ENCODE peak calls at places on chromosomes 2 and 18, in four cellular contexts. V is mesenchymal stem cell, G is OCI-LY7, B is HepG2. C is an unnamed sample.

GRCh38 chr2:33777791-33778190 is 178.7 kb upstream of the FAM98A start:
- DNase-seq in V (no peak), G (no peak), B (no peak), C (no peak)

GRCh38 chr18:6929370-6930102 is 188.1 kb downstream of the LAMA1 start:
- DNase-seq in V (no peak), G (no peak), B (no peak), C (no peak)

GRCh38 chr2:64276417-64277095 is 132.3 kb upstream of the PELI1 start:
- DNase-seq in V (no peak), G (no peak), B (no peak), C (no peak)

GRCh38 chr2:180707867-180708205 is 272.6 kb upstream of the UBE2E3 start:
- DNase-seq in V (peak; percentile 84), G (no peak), B (peak; percentile 4), C (no peak)

GRCh38 chr18:32405588-32405987 is 65.1 kb downstream of the GAREM1 start:
- DNase-seq in V (no peak), G (no peak), B (no peak), C (no peak)

GRCh38 chr2:189402932-189403331 is 38.3 kb upstream of the WDR75 start:
- DNase-seq in V (peak; percentile 37), G (no peak), B (no peak), C (no peak)

GRCh38 chr18:37567061-37567993 is 1.7 kb upstream of the CELF4 start:
- DNase-seq in V (no peak), G (no peak), B (no peak), C (no peak)

GRCh38 chr2:33246432-33246831 is 230.0 kb upstream of the RASGRP3 start:
- DNase-seq in V (no peak), G (no peak), B (no peak), C (no peak)

GRCh38 chr2:38145226-38145625 is 69.3 kb upstream of the CYP1B1 start:
- DNase-seq in V (peak; percentile 35), G (no peak), B (no peak), C (no peak)

GRCh38 chr2:157895531-157895930 is 19.4 kb upstream of the ACVR1 start:
- DNase-seq in V (no peak), G (no peak), B (no peak), C (no peak)

GRCh38 chr2:240131296-240131695 is 4.8 kb downstream of the COPS9 start:
- DNase-seq in V (no peak), G (no peak), B (no peak), C (no peak)

GRCh38 chr2:187617120-187617519 is 62.9 kb upstream of the TFPI start:
- DNase-seq in V (no peak), G (no peak), B (no peak), C (no peak)

GRCh38 chr2:199015072-199015471 is 442.7 kb downstream of the SATB2 start:
- DNase-seq in V (no peak), G (no peak), B (no peak), C (no peak)

GRCh38 chr18:77071061-77071460 is 61.5 kb downstream of the MBP start:
- DNase-seq in V (no peak), G (no peak), B (no peak), C (no peak)

GRCh38 chr18:76593838-76594237 is 98.8 kb upstream of the ZNF516 start:
- DNase-seq in V (no peak), G (no peak), B (no peak), C (no peak)

GRCh38 chr2:67561411-67561965 is 164.4 kb downstream of the ETAA1 start:
- DNase-seq in V (peak; percentile 80), G (no peak), B (no peak), C (no peak)

GRCh38 chr2:54471221-54471711 is 15.1 kb downstream of the SPTBN1 start:
- DNase-seq in V (peak; percentile 81), G (peak; percentile 45), B (peak; percentile 90), C (no peak)

GRCh38 chr2:31234690-31235503 is 945 bp downstream of the EHD3 start:
- DNase-seq in V (peak; percentile 14), G (no peak), B (no peak), C (no peak)

GRCh38 chr2:215369191-215369760 is 57.4 kb downstream of the ATIC start:
- DNase-seq in V (no peak), G (no peak), B (no peak), C (no peak)

GRCh38 chr18:45449761-45450227 is 165.5 kb upstream of the SLC14A2 start:
- DNase-seq in V (no peak), G (no peak), B (no peak), C (peak; percentile 69)

GRCh38 chr18:26419746-26420145 is 128.6 kb downstream of the KCTD1 start:
- DNase-seq in V (no peak), G (no peak), B (no peak), C (no peak)

GRCh38 chr2:1814616-1815015 is 70.3 kb upstream of the PXDN start:
- DNase-seq in V (no peak), G (no peak), B (no peak), C (no peak)

GRCh38 chr18:23890589-23890988 is 124.0 kb upstream of the TTC39C start:
- DNase-seq in V (no peak), G (no peak), B (no peak), C (no peak)

GRCh38 chr18:48910972-48911545 is 39.7 kb downstream of the SMAD7 start:
- DNase-seq in V (no peak), G (no peak), B (no peak), C (no peak)

GRCh38 chr2:68237404-68237803 is 14.9 kb downstream of the PPP3R1 start:
- DNase-seq in V (no peak), G (no peak), B (no peak), C (no peak)

GRCh38 chr2:57396364-57397098 is 650.1 kb upstream of the VRK2 start:
- DNase-seq in V (no peak), G (no peak), B (no peak), C (no peak)

GRCh38 chr2:55137024-55137958 is 87.0 kb upstream of the RTN4 start:
- DNase-seq in V (no peak), G (no peak), B (no peak), C (no peak)

GRCh38 chr2:133331437-133331836 is 236.8 kb downstream of the NCKAP5 start:
- DNase-seq in V (no peak), G (no peak), B (no peak), C (no peak)

GRCh38 chr2:239723486-239724193 is 301.5 kb downstream of the NDUFA10 start:
- DNase-seq in V (no peak), G (no peak), B (no peak), C (no peak)

GRCh38 chr2:26584656-26585055 is 56.5 kb downstream of the CIB4 start:
- DNase-seq in V (no peak), G (no peak), B (no peak), C (no peak)

GRCh38 chr2:903223-903900 is 47.3 kb upstream of the SNTG2 start:
- DNase-seq in V (no peak), G (no peak), B (no peak), C (no peak)

GRCh38 chr2:223674998-223675609 is 72.9 kb upstream of the SCG2 start:
- DNase-seq in V (peak; percentile 43), G (peak; percentile 15), B (peak; percentile 30), C (peak; percentile 13)

DNA sequence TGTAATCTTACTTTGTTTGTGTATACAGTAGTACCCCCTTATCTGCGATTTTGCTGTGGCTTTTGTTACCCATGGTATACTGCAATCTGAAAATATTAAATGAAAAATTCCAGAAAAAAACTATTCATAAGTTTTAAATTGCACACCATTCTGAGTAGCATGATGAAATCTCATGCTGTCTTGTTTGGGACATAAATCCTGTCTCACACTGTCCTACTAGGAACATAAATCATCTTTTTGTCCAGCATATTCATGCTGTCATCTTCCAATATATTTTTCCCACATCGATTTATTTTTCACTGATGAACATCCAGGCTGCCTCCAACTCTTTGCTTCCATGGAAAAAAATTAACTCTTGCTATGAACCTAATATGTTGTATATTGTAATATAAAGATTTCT is 114.5 kb upstream of the MYO3B start:
- DNase-seq in V (no peak), G (no peak), B (no peak), C (no peak)
- H3K36me3 ChIP-seq in V (no peaks in the 10 kb centered on the region), G (no peaks in the 10 kb centered on the region), B (peaks cover 3% of the 10 kb centered on the region), C (peaks cover 88% of the 10 kb centered on the region)

GRCh38 chr2:36562245-36562644 is 35.7 kb downstream of the FEZ2 start:
- DNase-seq in V (peak; percentile 46), G (no peak), B (no peak), C (no peak)
- H3K36me3 ChIP-seq in V (peaks cover 6% of the 10 kb centered on the region), G (peaks cover 8% of the 10 kb centered on the region), B (peaks cover 2% of the 10 kb centered on the region), C (no peaks in the 10 kb centered on the region)

GRCh38 chr2:15596968-15597367 is 5.3 kb downstream of the DDX1 start:
- DNase-seq in V (no peak), G (no peak), B (no peak), C (no peak)
- H3K36me3 ChIP-seq in V (peaks cover 7% of the 10 kb centered on the region), G (peaks cover 74% of the 10 kb centered on the region), B (peaks cover 24% of the 10 kb centered on the region), C (peaks cover 64% of the 10 kb centered on the region)

GRCh38 chr2:171671867-171672266 is 15.4 kb upstream of the DYNC1I2 start:
- DNase-seq in V (no peak), G (no peak), B (no peak), C (no peak)

GRCh38 chr2:171675810-171676345 is 11.4 kb upstream of the DYNC1I2 start:
- DNase-seq in V (no peak), G (no peak), B (no peak), C (no peak)

GRCh38 chr2:171670655-171671054 is 16.6 kb upstream of the DYNC1I2 start:
- DNase-seq in V (no peak), G (no peak), B (no peak), C (no peak)

GRCh38 chr2:171678619-171679018 is 8.7 kb upstream of the DYNC1I2 start:
- DNase-seq in V (no peak), G (no peak), B (no peak), C (no peak)

DNA sequence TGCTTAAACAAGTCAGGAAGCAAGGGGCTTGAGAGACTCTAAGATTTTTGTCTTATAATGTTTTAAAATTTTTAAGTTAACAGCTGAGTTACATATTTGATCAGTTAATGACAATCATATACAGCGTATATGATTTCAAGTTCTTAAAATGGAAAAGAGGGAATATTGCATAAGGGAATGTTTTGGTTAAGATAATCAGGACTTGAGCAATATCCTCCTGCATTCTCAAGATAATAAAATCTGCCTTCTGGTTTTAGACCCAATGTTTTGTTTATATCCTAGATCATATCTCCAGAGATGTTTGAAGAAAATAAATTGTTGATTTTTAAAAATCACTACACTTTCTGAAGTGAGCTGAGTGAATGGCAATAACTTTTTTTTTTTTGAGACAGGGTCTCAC is 13.3 kb upstream of the DYNC1I2 start:
- DNase-seq in V (peak; percentile 26), G (no peak), B (no peak), C (no peak)
- H3K36me3 ChIP-seq in V (no peaks in the 10 kb centered on the region), G (no peaks in the 10 kb centered on the region), B (no peaks in the 10 kb centered on the region), C (no peaks in the 10 kb centered on the region)

GRCh38 chr18:57738078-57738477 is 65.0 kb downstream of the ATP8B1 start:
- DNase-seq in V (no peak), G (no peak), B (peak; percentile 9), C (no peak)
- H3K36me3 ChIP-seq in V (peaks cover 10% of the 10 kb centered on the region), G (no peaks in the 10 kb centered on the region), B (no peaks in the 10 kb centered on the region), C (no peaks in the 10 kb centered on the region)

GRCh38 chr2:186497928-186498327 is 11.9 kb downstream of the ZC3H15 start:
- DNase-seq in V (no peak), G (no peak), B (no peak), C (no peak)
- H3K36me3 ChIP-seq in V (peaks cover 12% of the 10 kb centered on the region), G (peaks cover 89% of the 10 kb centered on the region), B (peaks cover 18% of the 10 kb centered on the region), C (peaks cover 2% of the 10 kb centered on the region)

GRCh38 chr2:232817756-232818155 is 41.4 kb upstream of the KCNJ13 start:
- DNase-seq in V (no peak), G (no peak), B (no peak), C (no peak)
- H3K36me3 ChIP-seq in V (peaks cover 15% of the 10 kb centered on the region), G (peaks cover 84% of the 10 kb centered on the region), B (peaks cover 23% of the 10 kb centered on the region), C (peaks cover 15% of the 10 kb centered on the region)

C was measured in tibial nerve.